ENCODE peak calls at places on chromosomes 2 and 18, in nine cellular contexts. One of them, this sample, is unnamed.

GRCh38 chr2:176544579-176545365 is 275.5 kb downstream of the MTX2 start:
- DNase-seq in naive B cell: no peak
- DNase-seq in foreskin fibroblast: no peak
- DNase-seq in aorta: no peak
- DNase-seq in NCI-H524: no peak
- DNase-seq in right atrium auricular region: no peak
- DNase-seq in thoracic aorta: no peak
- DNase-seq in G401: no peak
- DNase-seq in PC-3: no peak
- DNase-seq in this sample: no peak

GRCh38 chr18:65436430-65436829 is 314.4 kb upstream of the CDH7 start:
- DNase-seq in PC-3: no peak
- DNase-seq in right atrium auricular region: no peak
- DNase-seq in naive B cell: no peak
- DNase-seq in NCI-H524: no peak
- DNase-seq in aorta: no peak
- DNase-seq in thoracic aorta: no peak
- DNase-seq in G401: no peak
- DNase-seq in foreskin fibroblast: no peak
- DNase-seq in this sample: no peak

GRCh38 chr2:223027442-223027841 is 24.5 kb upstream of the KCNE4 start:
- DNase-seq in aorta: no peak
- DNase-seq in right atrium auricular region: no peak
- DNase-seq in naive B cell: no peak
- DNase-seq in G401: no peak
- DNase-seq in NCI-H524: no peak
- DNase-seq in PC-3: peak
- DNase-seq in thoracic aorta: no peak
- DNase-seq in foreskin fibroblast: peak
- DNase-seq in this sample: peak

GRCh38 chr2:85168984-85169383 is 35.8 kb downstream of the TCF7L1 start:
- DNase-seq in PC-3: no peak
- DNase-seq in thoracic aorta: no peak
- DNase-seq in aorta: no peak
- DNase-seq in right atrium auricular region: no peak
- DNase-seq in NCI-H524: no peak
- DNase-seq in foreskin fibroblast: no peak
- DNase-seq in G401: no peak
- DNase-seq in naive B cell: no peak
- DNase-seq in this sample: no peak

GRCh38 chr18:48022531-48023330 is 92.3 kb upstream of the SMAD2 start:
- DNase-seq in aorta: peak
- DNase-seq in naive B cell: peak
- DNase-seq in PC-3: peak
- DNase-seq in foreskin fibroblast: peak
- DNase-seq in right atrium auricular region: no peak
- DNase-seq in thoracic aorta: no peak
- DNase-seq in G401: peak
- DNase-seq in NCI-H524: peak
- DNase-seq in this sample: peak

GRCh38 chr2:176001281-176001902 is 675 bp downstream of the LNPK start:
- DNase-seq in foreskin fibroblast: peak
- DNase-seq in NCI-H524: peak
- DNase-seq in thoracic aorta: no peak
- DNase-seq in G401: peak
- DNase-seq in right atrium auricular region: peak
- DNase-seq in naive B cell: no peak
- DNase-seq in aorta: no peak
- DNase-seq in PC-3: peak
- DNase-seq in this sample: peak

GRCh38 chr18:60503166-60503565 is 130.6 kb upstream of the MC4R start:
- DNase-seq in naive B cell: no peak
- DNase-seq in G401: no peak
- DNase-seq in right atrium auricular region: no peak
- DNase-seq in thoracic aorta: no peak
- DNase-seq in foreskin fibroblast: no peak
- DNase-seq in aorta: no peak
- DNase-seq in NCI-H524: no peak
- DNase-seq in PC-3: no peak
- DNase-seq in this sample: no peak

GRCh38 chr18:77765468-77765867 is 515.8 kb downstream of the GALR1 start:
- DNase-seq in PC-3: peak
- DNase-seq in naive B cell: no peak
- DNase-seq in right atrium auricular region: no peak
- DNase-seq in NCI-H524: peak
- DNase-seq in foreskin fibroblast: no peak
- DNase-seq in aorta: no peak
- DNase-seq in G401: peak
- DNase-seq in thoracic aorta: no peak
- DNase-seq in this sample: peak

GRCh38 chr2:45283764-45284620 is 274.7 kb upstream of the SIX2 start:
- DNase-seq in G401: no peak
- DNase-seq in PC-3: peak
- DNase-seq in NCI-H524: no peak
- DNase-seq in naive B cell: no peak
- DNase-seq in aorta: peak
- DNase-seq in thoracic aorta: peak
- DNase-seq in right atrium auricular region: no peak
- DNase-seq in foreskin fibroblast: peak
- DNase-seq in this sample: peak

GRCh38 chr18:31750259-31750658 is 10.4 kb downstream of the SLC25A52 start:
- DNase-seq in thoracic aorta: no peak
- DNase-seq in G401: no peak
- DNase-seq in naive B cell: no peak
- DNase-seq in aorta: no peak
- DNase-seq in PC-3: no peak
- DNase-seq in foreskin fibroblast: no peak
- DNase-seq in right atrium auricular region: no peak
- DNase-seq in NCI-H524: peak
- DNase-seq in this sample: no peak

GRCh38 chr18:45802814-45803492 is 22.5 kb upstream of the SIGLEC15 start:
- DNase-seq in thoracic aorta: peak
- DNase-seq in aorta: no peak
- DNase-seq in naive B cell: no peak
- DNase-seq in PC-3: peak
- DNase-seq in NCI-H524: no peak
- DNase-seq in foreskin fibroblast: peak
- DNase-seq in G401: no peak
- DNase-seq in right atrium auricular region: no peak
- DNase-seq in this sample: peak

GRCh38 chr2:142944264-142944663 is 66.8 kb downstream of the KYNU start:
- DNase-seq in NCI-H524: no peak
- DNase-seq in PC-3: peak
- DNase-seq in thoracic aorta: no peak
- DNase-seq in aorta: no peak
- DNase-seq in G401: no peak
- DNase-seq in right atrium auricular region: no peak
- DNase-seq in foreskin fibroblast: peak
- DNase-seq in naive B cell: no peak
- DNase-seq in this sample: no peak

GRCh38 chr2:152062130-152063091 is 36.4 kb downstream of the CACNB4 start:
- DNase-seq in thoracic aorta: no peak
- DNase-seq in naive B cell: no peak
- DNase-seq in foreskin fibroblast: peak
- DNase-seq in PC-3: no peak
- DNase-seq in right atrium auricular region: no peak
- DNase-seq in aorta: no peak
- DNase-seq in NCI-H524: peak
- DNase-seq in G401: peak
- DNase-seq in this sample: peak

GRCh38 chr2:177467646-177468045 is 75.1 kb downstream of the AGPS start:
- DNase-seq in foreskin fibroblast: peak
- DNase-seq in right atrium auricular region: no peak
- DNase-seq in thoracic aorta: no peak
- DNase-seq in NCI-H524: no peak
- DNase-seq in aorta: no peak
- DNase-seq in PC-3: peak
- DNase-seq in G401: no peak
- DNase-seq in naive B cell: no peak
- DNase-seq in this sample: no peak

GRCh38 chr18:9852266-9853081 is 33.3 kb upstream of the TXNDC2 start:
- DNase-seq in foreskin fibroblast: no peak
- DNase-seq in PC-3: no peak
- DNase-seq in G401: no peak
- DNase-seq in naive B cell: no peak
- DNase-seq in NCI-H524: no peak
- DNase-seq in aorta: no peak
- DNase-seq in right atrium auricular region: no peak
- DNase-seq in thoracic aorta: no peak
- DNase-seq in this sample: no peak

GRCh38 chr2:15306706-15307105 is 254.4 kb downstream of the NBAS start:
- DNase-seq in PC-3: no peak
- DNase-seq in thoracic aorta: no peak
- DNase-seq in naive B cell: no peak
- DNase-seq in NCI-H524: no peak
- DNase-seq in G401: no peak
- DNase-seq in foreskin fibroblast: peak
- DNase-seq in right atrium auricular region: no peak
- DNase-seq in aorta: no peak
- DNase-seq in this sample: no peak

GRCh38 chr2:161426788-161427412 is 10.8 kb downstream of the TBR1 start:
- DNase-seq in right atrium auricular region: no peak
- DNase-seq in NCI-H524: no peak
- DNase-seq in thoracic aorta: no peak
- DNase-seq in aorta: no peak
- DNase-seq in foreskin fibroblast: peak
- DNase-seq in G401: no peak
- DNase-seq in PC-3: no peak
- DNase-seq in naive B cell: no peak
- DNase-seq in this sample: no peak

GRCh38 chr2:112646791-112647720 is 1.3 kb downstream of the SLC20A1 start:
- DNase-seq in NCI-H524: no peak
- DNase-seq in aorta: no peak
- DNase-seq in PC-3: peak
- DNase-seq in foreskin fibroblast: no peak
- DNase-seq in G401: no peak
- DNase-seq in thoracic aorta: no peak
- DNase-seq in naive B cell: no peak
- DNase-seq in right atrium auricular region: peak
- DNase-seq in this sample: no peak

GRCh38 chr2:200658278-200658864 is 72.6 kb downstream of the AOX1 start:
- DNase-seq in aorta: no peak
- DNase-seq in right atrium auricular region: no peak
- DNase-seq in NCI-H524: no peak
- DNase-seq in thoracic aorta: no peak
- DNase-seq in G401: peak
- DNase-seq in naive B cell: no peak
- DNase-seq in foreskin fibroblast: peak
- DNase-seq in PC-3: peak
- DNase-seq in this sample: no peak